ENCODE peak calls at places on chromosome X, in seven cellular contexts. Y is GM20000; X is amniotic stem cell; C is progenitor cell of endocrine pancreas; H is stimulated activated naive B cell treated with anti-CD40 and anti-IgM and Interleukin-4, amounts not matched to agents 10 μg/mL and 1 μg/mL and 100 μg/mL, for 72 hours; R is cardiac muscle cell; I is choroid plexus epithelial cell. K is an unnamed sample.

GRCh38 chrX:45518552-45518951 is 317.9 kb upstream of the DIPK2B start:
- DNase-seq in Y (no peak), H (no peak), R (peak), I (no peak), X (no peak), C (no peak), K (no peak)

GRCh38 chrX:48083212-48083611 is 11.8 kb upstream of the ZNF630 start:
- DNase-seq in H (peak), C (no peak), X (no peak), Y (peak), I (peak), R (peak), K (no peak)

GRCh38 chrX:116232833-116233232 is 62.3 kb downstream of the AGTR2 start:
- DNase-seq in H (no peak), R (peak), Y (no peak), C (no peak), I (peak), X (no peak), K (no peak)

GRCh38 chrX:141341341-141341740 is 99.0 kb upstream of the SPANXC start:
- DNase-seq in Y (no peak), C (no peak), H (no peak), R (peak), X (peak), I (peak), K (no peak)

GRCh38 chrX:110032534-110033161 is 29.7 kb downstream of the TMEM164 start:
- DNase-seq in Y (no peak), R (no peak), C (no peak), H (no peak), I (no peak), X (no peak), K (no peak)

GRCh38 chrX:50100188-50100587 is 100.6 kb downstream of the AKAP4 start:
- DNase-seq in Y (peak), X (no peak), H (no peak), C (no peak), I (peak), R (no peak), K (no peak)

GRCh38 chrX:140034916-140035315 is 69.6 kb upstream of the CXorf66 start:
- DNase-seq in I (peak), C (no peak), H (no peak), Y (no peak), R (peak), X (no peak), K (no peak)

GRCh38 chrX:120790552-120790951 is 85.1 kb downstream of the CT47B1 start:
- DNase-seq in X (no peak), Y (no peak), H (no peak), R (peak), C (no peak), I (no peak), K (no peak)

GRCh38 chrX:21749924-21750323 is 8.0 kb downstream of the SMPX start:
- DNase-seq in C (no peak), Y (no peak), R (no peak), I (no peak), X (no peak), H (no peak), K (no peak)

GRCh38 chrX:66054978-66055377 is 15.1 kb upstream of the VSIG4 start:
- DNase-seq in Y (no peak), H (no peak), R (no peak), I (no peak), X (no peak), C (no peak), K (no peak)

GRCh38 chrX:10030570-10030969 is 63.4 kb downstream of the CLDN34 start:
- DNase-seq in I (no peak), X (no peak), R (no peak), H (no peak), C (no peak), Y (no peak), K (no peak)

GRCh38 chrX:111164728-111165127 is 68.7 kb downstream of the PAK3 start:
- DNase-seq in X (no peak), H (no peak), Y (no peak), I (peak), C (no peak), R (peak), K (no peak)

GRCh38 chrX:48934581-48935331 is 15.9 kb upstream of the PIM2 start:
- DNase-seq in Y (no peak), H (peak), X (no peak), I (no peak), C (no peak), R (no peak), K (no peak)

K was measured in type B pancreatic cell.